ENCODE peak calls at places on chromosome 11, in seven cellular contexts. V is brain microvascular endothelial cell; Z is foreskin fibroblast; P is dorsolateral prefrontal cortex; G is naive thymus-derived CD4-positive, alpha-beta T cell; O is CD8-positive, alpha-beta T cell; B is H1. D is an unnamed sample.

GRCh38 chr11:84022221-84022620 is 736.1 kb upstream of the CCDC90B start:
- DNase-seq in V (no peak), Z (no peak), P (peak), G (no peak), O (no peak), B (no peak), D (no peak)

GRCh38 chr11:122633219-122633829 is 22.2 kb upstream of the UBASH3B start:
- DNase-seq in V (peak), Z (peak), P (no peak), G (peak), O (no peak), B (no peak), D (peak)

GRCh38 chr11:57482782-57483569 is 22.6 kb downstream of the RTN4RL2 start:
- DNase-seq in V (peak), Z (no peak), P (no peak), G (peak), O (no peak), B (peak), D (no peak)

GRCh38 chr11:19092850-19093249 is 24.1 kb upstream of the ZDHHC13 start:
- DNase-seq in V (no peak), Z (no peak), P (no peak), G (no peak), O (no peak), B (no peak), D (no peak)

GRCh38 chr11:120715239-120715638 is 203.7 kb downstream of the GRIK4 start:
- DNase-seq in V (no peak), Z (no peak), P (no peak), G (no peak), O (no peak), B (no peak), D (peak)

GRCh38 chr11:69498614-69499175 is 17.2 kb downstream of the LINC01488 start:
- DNase-seq in V (no peak), Z (no peak), P (no peak), G (no peak), O (no peak), B (no peak), D (no peak)

GRCh38 chr11:19680824-19681368 is 31.7 kb upstream of the NAV2 start:
- DNase-seq in V (no peak), Z (no peak), P (no peak), G (no peak), O (no peak), B (no peak), D (no peak)

GRCh38 chr11:16928052-16928451 is 86.2 kb downstream of the PLEKHA7 start:
- DNase-seq in V (no peak), Z (no peak), P (no peak), G (no peak), O (no peak), B (no peak), D (no peak)

GRCh38 chr11:45022294-45023064 is 71.8 kb upstream of the TP53I11 start:
- DNase-seq in V (no peak), Z (no peak), P (no peak), G (no peak), O (no peak), B (no peak), D (no peak)

GRCh38 chr11:77821349-77821851 is 456 bp downstream of the AAMDC start:
- DNase-seq in V (peak), Z (peak), P (peak), G (peak), O (no peak), B (no peak), D (no peak)

GRCh38 chr11:19073454-19074415 is 13.2 kb upstream of the MRGPRX2 start:
- DNase-seq in V (no peak), Z (no peak), P (no peak), G (no peak), O (no peak), B (peak), D (no peak)

GRCh38 chr11:116167706-116168458 is 604.9 kb downstream of the BUD13 start:
- DNase-seq in V (no peak), Z (no peak), P (no peak), G (no peak), O (no peak), B (peak), D (no peak)

GRCh38 chr11:72812968-72813739 is 1.1 kb upstream of the ATG16L2 start:
- DNase-seq in V (peak), Z (peak), P (peak), G (peak), O (no peak), B (peak), D (peak)

GRCh38 chr11:65868076-65868667 is 4.4 kb downstream of the EFEMP2 start:
- DNase-seq in V (no peak), Z (no peak), P (peak), G (no peak), O (no peak), B (no peak), D (no peak)

GRCh38 chr11:1560618-1561251 is 11.3 kb downstream of the DUSP8 start:
- DNase-seq in V (no peak), Z (no peak), P (no peak), G (no peak), O (no peak), B (no peak), D (no peak)

GRCh38 chr11:65859812-65860277 is 388 bp upstream of the MUS81 start:
- DNase-seq in V (no peak), Z (no peak), P (no peak), G (no peak), O (no peak), B (no peak), D (no peak)

GRCh38 chr11:46890665-46891064 is 27.7 kb downstream of the LRP4 start:
- DNase-seq in V (no peak), Z (peak), P (no peak), G (no peak), O (no peak), B (no peak), D (no peak)

GRCh38 chr11:134086376-134086775 is 17.5 kb downstream of the JAM3 start:
- DNase-seq in V (no peak), Z (no peak), P (no peak), G (no peak), O (no peak), B (no peak), D (no peak)

GRCh38 chr11:122731500-122731913 is 76.0 kb downstream of the UBASH3B start:
- DNase-seq in V (peak), Z (peak), P (no peak), G (no peak), O (no peak), B (no peak), D (no peak)

GRCh38 chr11:46564459-46564858 is 29.4 kb downstream of the AMBRA1 start:
- DNase-seq in V (no peak), Z (peak), P (no peak), G (no peak), O (no peak), B (no peak), D (no peak)

GRCh38 chr11:68774188-68774585 is 22.9 kb upstream of the TESMIN start:
- DNase-seq in V (no peak), Z (no peak), P (no peak), G (no peak), O (no peak), B (no peak), D (no peak)

GRCh38 chr11:46557684-46558151 is 36.1 kb downstream of the AMBRA1 start:
- DNase-seq in V (peak), Z (peak), P (no peak), G (no peak), O (no peak), B (no peak), D (no peak)

GRCh38 chr11:98568011-98568410 is 452.7 kb upstream of the CNTN5 start:
- DNase-seq in V (peak), Z (no peak), P (no peak), G (no peak), O (no peak), B (no peak), D (no peak)

GRCh38 chr11:75615709-75616108 is 53.1 kb downstream of the MAP6 start:
- DNase-seq in V (no peak), Z (no peak), P (no peak), G (no peak), O (no peak), B (no peak), D (no peak)

GRCh38 chr11:83192846-83193245 is 666 bp upstream of the ANKRD42 start:
- DNase-seq in V (no peak), Z (no peak), P (no peak), G (no peak), O (no peak), B (no peak), D (no peak)

GRCh38 chr11:110093407-110094297 is 460 bp downstream of the ZC3H12C start:
- DNase-seq in V (peak), Z (no peak), P (peak), G (no peak), O (no peak), B (peak), D (peak)

GRCh38 chr11:19187101-19187500 is 14.7 kb downstream of the CSRP3 start:
- DNase-seq in V (no peak), Z (peak), P (no peak), G (no peak), O (no peak), B (no peak), D (no peak)

GRCh38 chr11:19951558-19952083 is 208.7 kb downstream of the DBX1 start:
- DNase-seq in V (no peak), Z (peak), P (no peak), G (peak), O (no peak), B (no peak), D (peak)

GRCh38 chr11:69337211-69337721 is 43.3 kb downstream of the MYEOV start:
- DNase-seq in V (peak), Z (peak), P (no peak), G (peak), O (no peak), B (no peak), D (peak)

GRCh38 chr11:46369458-46370152 is 11.9 kb upstream of the MDK start:
- DNase-seq in V (peak), Z (peak), P (no peak), G (peak), O (no peak), B (peak), D (peak)

GRCh38 chr11:128917144-128917684 is 25.5 kb downstream of the TP53AIP1 start:
- DNase-seq in V (no peak), Z (no peak), P (no peak), G (no peak), O (no peak), B (no peak), D (no peak)

GRCh38 chr11:128916646-128917045 is 25.5 kb downstream of the KCNJ5 start:
- DNase-seq in V (no peak), Z (no peak), P (no peak), G (no peak), O (no peak), B (no peak), D (no peak)

GRCh38 chr11:128921790-128922189 is 20.9 kb downstream of the TP53AIP1 start:
- DNase-seq in V (no peak), Z (no peak), P (no peak), G (no peak), O (no peak), B (no peak), D (no peak)

GRCh38 chr11:128920651-128921050 is 22.0 kb downstream of the TP53AIP1 start:
- DNase-seq in V (no peak), Z (no peak), P (no peak), G (no peak), O (no peak), B (no peak), D (no peak)

DNA sequence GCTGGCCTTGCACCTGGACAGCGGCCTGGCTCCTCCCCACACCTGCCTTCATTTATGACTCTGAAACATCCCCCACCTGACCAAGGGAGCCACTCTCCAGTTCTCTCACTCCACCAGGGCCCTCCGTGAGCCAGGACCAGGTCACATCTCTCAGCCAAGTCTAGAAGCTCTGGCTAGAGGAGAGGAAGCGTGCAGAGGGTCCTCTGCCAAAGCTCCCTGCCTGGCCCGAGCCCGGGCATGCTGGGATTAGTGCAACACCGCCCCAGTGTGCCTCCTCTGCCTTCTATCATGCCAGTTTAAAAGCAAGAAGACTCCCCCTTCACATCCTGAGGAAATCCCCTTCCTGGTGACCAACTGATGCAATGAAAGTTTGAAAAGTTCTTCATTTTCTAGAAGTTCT is 23.5 kb downstream of the TP53AIP1 start:
- DNase-seq in V (no peak), Z (no peak), P (no peak), G (no peak), O (no peak), B (no peak), D (no peak)
- H3K4me3 ChIP-seq in V (no peak), Z (no peak), P (no peak), G (no peak), O (no peak), B (no peak), D (no peak)

GRCh38 chr11:27291954-27292641 is 70.9 kb downstream of the CCDC34 start:
- DNase-seq in V (no peak), Z (no peak), P (no peak), G (no peak), O (no peak), B (no peak), D (no peak)

GRCh38 chr11:27293500-27294417 is 69.3 kb downstream of the CCDC34 start:
- DNase-seq in V (peak), Z (no peak), P (no peak), G (no peak), O (no peak), B (no peak), D (no peak)

GRCh38 chr11:27290261-27290660 is 72.8 kb downstream of the CCDC34 start:
- DNase-seq in V (no peak), Z (no peak), P (no peak), G (no peak), O (no peak), B (no peak), D (no peak)

GRCh38 chr11:27292642-27293020 is 70.4 kb downstream of the CCDC34 start:
- DNase-seq in V (no peak), Z (no peak), P (no peak), G (no peak), O (no peak), B (no peak), D (no peak)

GRCh38 chr11:27291302-27291889 is 71.6 kb downstream of the CCDC34 start:
- DNase-seq in V (no peak), Z (no peak), P (no peak), G (no peak), O (no peak), B (no peak), D (peak)
- H3K4me3 ChIP-seq in V (no peak), Z (no peak), P (no peak), G (no peak), O (no peak), B (no peak), D (no peak)

DNA sequence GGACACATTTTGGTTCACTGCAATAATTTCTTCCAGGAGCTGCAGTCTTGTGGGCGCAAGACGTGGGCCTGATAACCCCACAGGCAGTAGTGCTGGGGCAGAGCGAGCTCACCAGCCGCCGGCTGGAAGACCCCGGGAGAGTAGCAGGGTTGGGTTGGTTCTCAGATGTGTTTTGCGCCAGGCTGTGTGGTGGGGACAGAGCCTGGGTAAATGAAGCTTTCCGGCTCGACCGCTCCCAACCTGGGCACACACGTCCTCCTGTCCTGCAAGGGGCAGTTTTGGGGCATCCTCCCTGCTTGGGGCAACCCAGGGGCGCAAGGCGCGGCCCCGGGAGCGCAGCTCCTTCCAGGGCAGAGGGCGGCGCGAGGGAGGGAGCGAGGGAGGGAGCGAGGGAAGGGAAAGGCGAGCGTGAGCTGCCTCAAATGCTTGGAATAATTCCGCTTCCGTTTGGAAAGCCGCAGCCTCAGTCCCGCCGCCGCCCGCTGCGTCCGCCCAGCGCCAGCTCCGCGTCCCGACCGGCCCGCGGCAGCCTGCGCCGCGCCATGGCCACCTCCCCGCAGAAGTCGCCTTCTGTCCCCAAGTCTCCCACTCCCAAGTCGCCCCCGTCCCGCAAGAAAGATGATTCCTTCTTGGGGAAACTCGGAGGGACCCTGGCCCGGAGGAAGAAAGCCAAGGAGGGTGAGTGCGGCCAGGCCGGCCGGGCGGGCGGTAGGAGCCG is at the start of gene PARVA:
- DNase-seq in V (peak), Z (peak), P (no peak), G (peak), O (no peak), B (peak), D (peak)
- H3K4me3 ChIP-seq in V (peak), Z (peak), P (peak), G (peak), O (peak), B (peak), D (peak)

GRCh38 chr11:119207300-119207570 is 1.1 kb downstream of the CBL start:
- DNase-seq in V (no peak), Z (no peak), P (no peak), G (peak), O (no peak), B (no peak), D (no peak)
- H3K4me3 ChIP-seq in V (peak), Z (peak), P (peak), G (peak), O (peak), B (peak), D (peak)

DNA sequence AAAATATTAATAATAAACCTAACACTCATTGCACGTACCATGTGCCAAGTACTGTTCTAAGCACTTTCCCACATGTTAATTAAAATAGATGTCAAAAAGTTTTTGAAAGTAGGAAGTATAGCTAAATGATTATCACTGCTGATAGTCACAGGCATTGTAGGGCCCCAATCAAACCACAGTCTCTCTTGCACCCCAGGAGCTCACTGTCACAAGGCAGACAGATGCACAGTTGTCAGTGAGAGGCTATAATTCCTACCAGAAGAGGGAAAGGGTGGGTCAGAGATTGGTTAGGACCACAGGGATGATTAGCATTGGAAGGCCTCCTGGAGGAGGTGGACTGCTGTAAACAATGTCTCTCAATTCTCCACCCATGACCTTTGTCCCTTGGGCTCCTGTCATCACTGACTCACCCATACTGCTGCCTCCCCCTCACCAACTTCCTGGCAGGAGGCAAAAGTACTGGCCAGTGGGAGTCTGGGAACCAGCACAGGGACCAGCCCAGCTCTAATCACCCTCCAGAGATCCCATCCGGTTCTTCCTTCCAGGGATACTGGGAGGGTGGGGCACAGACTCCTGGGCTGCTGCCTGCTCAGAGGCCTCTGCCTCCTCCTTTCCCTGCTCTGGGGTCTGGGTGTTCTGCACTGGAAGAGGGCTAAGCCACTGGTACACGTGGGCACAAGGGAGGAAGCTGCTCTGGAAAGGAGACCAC is 1.1 kb upstream of the POLD4 start:
- DNase-seq in V (peak), Z (peak), P (no peak), G (no peak), O (no peak), B (no peak), D (peak)
- H3K4me3 ChIP-seq in V (peak), Z (peak), P (no peak), G (no peak), O (no peak), B (peak), D (peak)

DNA sequence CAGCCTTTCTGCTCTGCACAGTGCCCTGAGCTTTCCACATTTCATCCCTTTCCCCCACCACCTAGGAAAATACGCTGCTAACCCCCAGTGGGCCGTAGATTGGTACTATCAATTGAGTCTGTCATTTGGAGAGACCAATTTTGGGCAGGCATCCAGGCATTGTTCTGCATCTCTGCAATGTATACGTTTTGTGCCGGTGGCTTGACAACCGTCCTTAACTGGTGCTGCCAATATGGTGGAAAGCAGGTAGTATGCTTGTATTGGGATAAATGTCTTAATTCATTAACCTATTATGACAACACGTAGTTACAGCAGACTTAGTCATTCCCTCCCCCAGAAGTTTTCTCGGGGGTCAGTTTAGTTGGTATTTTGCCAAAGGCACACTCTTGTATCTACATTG is 1.3 kb downstream of the ELMOD1 start:
- DNase-seq in V (no peak), Z (no peak), P (no peak), G (no peak), O (no peak), B (no peak), D (no peak)
- H3K4me3 ChIP-seq in V (no peak), Z (no peak), P (peak), G (no peak), O (peak), B (peak), D (no peak)

GRCh38 chr11:35330156-35330889 is 89.0 kb downstream of the SLC1A2 start:
- DNase-seq in V (no peak), Z (no peak), P (no peak), G (no peak), O (no peak), B (peak), D (no peak)

GRCh38 chr11:35324981-35325380 is 94.4 kb downstream of the SLC1A2 start:
- DNase-seq in V (no peak), Z (peak), P (no peak), G (no peak), O (no peak), B (no peak), D (no peak)

GRCh38 chr11:35330924-35331323 is 88.4 kb downstream of the SLC1A2 start:
- DNase-seq in V (no peak), Z (no peak), P (no peak), G (peak), O (peak), B (no peak), D (no peak)

GRCh38 chr11:35326266-35326879 is 93.0 kb downstream of the SLC1A2 start:
- DNase-seq in V (no peak), Z (no peak), P (no peak), G (no peak), O (no peak), B (no peak), D (no peak)

DNA sequence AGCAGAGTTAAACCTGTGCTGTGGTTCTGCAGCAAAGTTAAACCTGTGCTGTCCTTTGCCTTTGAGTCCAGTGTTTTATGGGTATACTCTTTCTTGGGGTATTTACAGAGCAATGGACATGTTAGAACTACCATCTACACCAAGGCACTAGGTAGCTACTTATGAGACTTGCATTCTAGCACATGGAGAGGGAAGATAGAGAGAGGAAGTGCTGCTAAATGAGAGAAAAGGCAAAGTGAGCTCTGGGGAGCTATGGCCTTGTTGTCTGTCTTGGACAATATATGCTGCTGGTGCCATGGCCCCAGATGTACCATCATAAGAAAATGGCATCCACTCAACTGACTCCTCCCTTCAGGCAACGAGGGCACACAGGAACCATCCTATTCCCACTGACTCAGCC is 91.5 kb downstream of the SLC1A2 start:
- DNase-seq in V (no peak), Z (no peak), P (no peak), G (no peak), O (no peak), B (no peak), D (no peak)
- H3K4me3 ChIP-seq in V (no peak), Z (no peak), P (no peak), G (no peak), O (no peak), B (no peak), D (no peak)